ENCODE peak calls at places on chromosomes 3 and 15, in four cellular contexts. R is stomach, L is cardiac fibroblast, O is brain microvascular endothelial cell. I is an unnamed sample.

GRCh38 chr3:187318819-187319616 is 27.5 kb upstream of the MASP1 start:
- DNase-seq in R (peak), L (peak), O (peak), I (no peak)

GRCh38 chr15:32849769-32850668 is 132.2 kb downstream of the GREM1 start:
- DNase-seq in R (no peak), L (peak), O (peak), I (peak)

GRCh38 chr3:19147905-19148767 is at the start of gene KCNH8:
- DNase-seq in R (peak), L (no peak), O (no peak), I (no peak)

GRCh38 chr3:162586591-162586990 is 1090.0 kb downstream of the OTOL1 start:
- DNase-seq in R (no peak), L (peak), O (peak), I (no peak)

GRCh38 chr3:46664188-46664970 is 29.1 kb downstream of the ALS2CL start:
- DNase-seq in R (peak), L (no peak), O (no peak), I (no peak)

GRCh38 chr3:35028157-35028556 is 611.2 kb upstream of the ARPP21 start:
- DNase-seq in R (no peak), L (no peak), O (no peak), I (no peak)

GRCh38 chr3:151550025-151550618 is 89.3 kb upstream of the IGSF10 start:
- DNase-seq in R (no peak), L (peak), O (no peak), I (no peak)

GRCh38 chr15:66864871-66865281 is 162.8 kb downstream of the SMAD6 start:
- DNase-seq in R (peak), L (no peak), O (no peak), I (no peak)

GRCh38 chr3:17481116-17481515 is 261.3 kb downstream of the TBC1D5 start:
- DNase-seq in R (peak), L (no peak), O (no peak), I (no peak)

GRCh38 chr15:81336568-81336967 is 12.6 kb upstream of the STARD5 start:
- DNase-seq in R (no peak), L (peak), O (peak), I (no peak)

GRCh38 chr15:49290204-49290603 is 120.2 kb downstream of the GALK2 start:
- DNase-seq in R (no peak), L (no peak), O (no peak), I (no peak)

DNA sequence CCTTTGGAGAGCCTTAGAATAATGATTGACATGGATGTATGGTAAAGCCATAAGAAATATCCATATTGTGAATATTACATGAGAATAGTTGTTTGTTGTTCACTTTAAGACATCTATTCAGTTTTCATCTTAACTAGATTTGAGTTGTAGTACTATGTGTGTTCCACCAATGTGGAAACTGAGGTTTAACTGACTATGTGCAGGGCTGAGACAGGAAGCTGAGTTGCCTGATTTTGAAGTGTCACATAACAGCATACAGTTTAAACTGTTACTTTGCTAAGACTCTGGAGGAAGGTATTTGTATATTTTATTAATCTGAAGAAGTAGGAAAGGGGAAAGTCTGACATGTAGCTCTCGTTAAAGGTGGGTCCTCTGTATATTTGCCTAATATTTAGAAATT is 2.1 kb downstream of the ECT2 start:
- DNase-seq in R (no peak), L (no peak), O (no peak), I (no peak)
- H3K4me3 ChIP-seq in R (no peak), L (no peak), O (no peak), I (no peak)

DNA sequence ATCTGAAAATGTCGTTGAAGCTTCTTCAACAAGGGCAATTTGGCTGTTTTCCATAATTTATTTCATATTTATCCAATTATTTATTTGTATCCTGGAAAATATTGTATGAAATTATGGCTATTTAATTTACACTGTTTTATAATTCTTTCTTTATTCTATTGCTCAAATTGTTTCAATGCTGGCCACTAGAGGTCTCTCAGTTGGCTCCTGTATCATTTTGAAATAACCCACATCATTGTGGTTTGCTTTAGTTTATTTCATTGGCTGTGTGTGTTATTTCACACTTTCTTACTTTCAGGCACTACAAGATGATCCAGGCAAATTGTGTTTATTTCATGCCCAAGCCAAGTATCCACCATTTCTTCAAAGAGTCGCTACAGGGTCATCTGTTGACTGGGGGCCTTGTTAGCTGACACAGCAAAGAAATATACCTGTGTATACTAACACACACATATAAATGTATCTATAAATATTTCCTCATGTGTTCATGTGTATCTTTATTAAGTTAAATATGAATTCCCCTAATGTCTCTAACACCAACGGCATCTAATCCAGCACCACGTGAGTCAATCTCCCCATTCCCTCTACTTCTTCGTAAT is 86.2 kb downstream of the NPAP1 start:
- DNase-seq in R (no peak), L (peak), O (no peak), I (no peak)
- TF ChIP-seq CTCF in R (no peak), L (peak), O (peak), I (peak)

DNA sequence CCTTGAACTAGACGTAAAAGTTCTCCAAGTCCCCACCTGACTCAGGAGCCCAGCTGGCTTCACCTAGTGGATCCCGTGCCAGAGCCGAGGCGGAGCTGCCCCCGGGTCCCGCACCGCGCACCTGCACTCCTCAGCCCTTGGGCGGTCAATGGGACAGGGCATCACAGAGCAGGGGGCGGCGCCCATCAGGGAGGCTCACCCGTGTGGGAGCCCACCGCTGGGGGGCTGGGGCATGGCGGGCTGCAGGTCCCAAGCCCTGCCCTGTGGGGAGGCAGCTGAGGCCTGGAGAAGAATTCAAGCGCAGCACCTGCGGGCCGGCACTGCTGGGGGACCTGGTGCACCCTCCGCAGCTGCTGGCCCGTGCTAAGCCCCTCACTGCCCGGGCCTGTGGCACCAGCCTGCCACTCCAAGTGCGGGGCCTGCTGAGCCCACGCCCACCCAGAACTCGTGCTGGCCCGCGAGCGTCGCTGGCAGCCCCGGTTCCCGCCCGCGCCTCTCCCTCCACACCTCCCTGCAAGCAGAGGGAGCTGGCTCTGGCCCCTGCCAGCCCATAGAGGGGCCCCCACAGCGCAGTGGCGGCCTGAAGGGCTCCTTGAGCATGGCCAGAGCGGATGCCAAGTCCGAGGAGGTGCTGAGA is 16.2 kb downstream of the SQOR start:
- DNase-seq in R (no peak), L (no peak), O (no peak), I (no peak)
- H3K4me3 ChIP-seq in R (no peak), L (no peak), O (no peak), I (no peak)

GRCh38 chr3:16373270-16373785 is 108.3 kb downstream of the OXNAD1 start:
- DNase-seq in R (no peak), L (no peak), O (no peak), I (no peak)
- TF ChIP-seq CTCF in R (no peak), L (no peak), O (no peak), I (no peak)

DNA sequence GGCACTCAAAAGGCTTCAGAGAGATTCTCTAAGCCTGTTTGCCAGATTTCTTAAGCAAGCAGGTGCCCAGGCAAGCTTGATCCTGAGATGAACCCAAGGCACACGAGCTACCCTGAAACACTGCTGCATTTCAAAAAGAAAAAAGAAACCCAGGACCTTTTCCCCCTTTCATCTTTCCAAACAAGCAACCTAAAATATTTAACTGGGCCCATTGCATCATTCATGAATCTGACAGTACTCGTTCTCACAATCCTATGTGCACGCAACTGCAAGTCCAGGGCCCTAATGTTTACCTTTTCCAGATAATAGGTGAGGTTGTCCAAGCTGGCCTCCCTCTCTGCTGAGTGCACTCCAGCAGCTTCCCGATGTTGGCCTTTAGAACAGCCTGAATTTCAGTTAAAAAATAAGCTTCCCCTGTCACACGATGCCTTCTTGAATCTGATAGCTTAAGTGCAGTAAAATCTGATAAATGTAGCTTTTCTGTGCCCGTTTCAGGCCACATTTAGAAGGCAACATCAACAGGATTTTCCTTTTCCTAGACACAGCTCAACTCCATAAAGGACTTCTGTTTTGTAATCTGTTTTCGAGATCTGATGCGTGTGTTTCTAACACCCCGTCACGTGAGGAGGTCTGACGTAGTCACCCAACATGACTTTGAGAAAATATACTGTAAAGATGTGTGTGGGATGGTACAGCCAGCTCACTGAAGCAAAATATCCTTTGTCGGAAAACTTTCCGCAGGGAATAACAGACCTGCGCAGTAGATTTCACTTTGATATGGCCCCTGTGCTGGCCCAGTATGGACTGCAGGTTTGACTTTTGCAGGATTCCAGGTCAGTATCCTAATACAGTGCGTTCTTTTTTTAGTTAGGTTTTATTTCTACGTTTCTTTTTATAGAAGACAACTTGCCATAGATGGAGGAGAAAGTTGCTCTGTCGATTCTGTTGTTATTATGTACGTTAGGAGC is 55.1 kb upstream of the RASA2 start:
- DNase-seq in R (no peak), L (no peak), O (no peak), I (no peak)
- H3K4me3 ChIP-seq in R (peak), L (no peak), O (no peak), I (no peak)

GRCh38 chr3:38560284-38560683 is 64.1 kb downstream of the EXOG start:
- DNase-seq in R (peak), L (no peak), O (no peak), I (no peak)
- TF ChIP-seq CTCF in R (no peak), L (peak), O (peak), I (no peak)

GRCh38 chr15:87623832-87624231 is 632.7 kb downstream of the NTRK3 start:
- DNase-seq in R (no peak), L (no peak), O (no peak), I (no peak)

GRCh38 chr15:87618203-87618725 is 638.3 kb downstream of the NTRK3 start:
- DNase-seq in R (no peak), L (peak), O (no peak), I (no peak)

GRCh38 chr15:87620393-87620792 is 636.1 kb downstream of the NTRK3 start:
- DNase-seq in R (no peak), L (no peak), O (no peak), I (no peak)

DNA sequence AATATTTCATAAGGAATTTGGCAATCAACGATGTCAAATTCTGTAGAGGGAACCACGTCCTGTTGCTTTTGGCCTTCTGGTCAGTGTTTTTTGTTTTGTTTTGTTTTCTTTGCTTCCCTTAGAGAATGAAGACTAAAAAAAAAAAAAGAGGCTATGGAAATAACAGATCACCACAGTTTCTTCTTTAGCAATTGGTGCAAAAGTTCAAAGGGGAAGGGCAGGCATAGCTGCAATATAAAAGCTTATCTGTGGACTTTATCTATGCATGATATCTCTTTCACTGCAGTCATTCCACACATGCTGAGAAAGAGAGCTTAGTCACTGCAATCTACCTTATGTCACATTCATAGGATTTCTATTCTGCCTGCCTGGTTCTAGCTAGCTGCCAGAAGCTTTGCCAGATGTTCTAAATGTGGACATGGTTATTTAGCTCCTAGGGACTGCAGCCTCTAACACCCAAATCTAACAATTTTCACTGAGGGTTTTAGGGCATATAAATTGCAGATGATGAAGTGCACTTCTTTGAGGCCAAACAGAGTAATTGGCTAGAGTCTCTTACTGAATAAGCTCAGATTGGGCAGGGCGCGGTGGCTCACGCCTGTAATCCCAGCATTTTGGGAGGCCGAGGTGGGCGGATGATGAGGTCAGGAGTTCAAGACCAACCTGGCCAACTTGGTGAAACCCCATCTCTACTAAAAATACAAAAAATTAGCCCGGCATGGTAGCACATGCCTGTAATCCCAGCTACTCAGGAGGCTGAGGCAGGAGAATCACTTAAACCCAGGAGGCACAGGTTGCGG is 637.2 kb downstream of the NTRK3 start:
- DNase-seq in R (no peak), L (peak), O (peak), I (peak)
- H3K4me3 ChIP-seq in R (no peak), L (no peak), O (no peak), I (no peak)